ENCODE peak calls at places on chromosome X, in six cellular contexts. K, A, X, H, P and J are unnamed samples.

GRCh38 chrX:5031792-5032191 is 1196.9 kb downstream of the NLGN4X start:
- DNase-seq in K (no peak), A (no peak), X (no peak), H (no peak), P (no peak), J (no peak)

GRCh38 chrX:153774576-153775292 is 6.1 kb upstream of the SRPK3 start:
- DNase-seq in K (no peak), A (no peak), X (no peak), H (no peak), P (no peak), J (no peak)

GRCh38 chrX:71118985-71119535 is 664 bp downstream of the MED12 start:
- DNase-seq in K (no peak), A (no peak), X (no peak), H (no peak), P (no peak), J (no peak)

GRCh38 chrX:130771230-130771629 is 131.8 kb downstream of the ENOX2 start:
- DNase-seq in K (no peak), A (no peak), X (no peak), H (no peak), P (no peak), J (no peak)

GRCh38 chrX:41373989-41374606 is 40.1 kb downstream of the DDX3X start:
- DNase-seq in K (no peak), A (no peak), X (no peak), H (no peak), P (no peak), J (no peak)

GRCh38 chrX:107729558-107730297 is 45.9 kb downstream of the TSC22D3 start:
- DNase-seq in K (no peak), A (no peak), X (no peak), H (peak), P (no peak), J (no peak)

GRCh38 chrX:122777766-122778165 is 406.3 kb upstream of the GRIA3 start:
- DNase-seq in K (no peak), A (no peak), X (no peak), H (no peak), P (no peak), J (no peak)

GRCh38 chrX:155768036-155768769 is 112.9 kb upstream of the VAMP7 start:
- DNase-seq in K (no peak), A (peak), X (no peak), H (peak), P (peak), J (no peak)

GRCh38 chrX:21968333-21968732 is 27.8 kb downstream of the SMS start:
- DNase-seq in K (no peak), A (no peak), X (no peak), H (no peak), P (no peak), J (no peak)

DNA sequence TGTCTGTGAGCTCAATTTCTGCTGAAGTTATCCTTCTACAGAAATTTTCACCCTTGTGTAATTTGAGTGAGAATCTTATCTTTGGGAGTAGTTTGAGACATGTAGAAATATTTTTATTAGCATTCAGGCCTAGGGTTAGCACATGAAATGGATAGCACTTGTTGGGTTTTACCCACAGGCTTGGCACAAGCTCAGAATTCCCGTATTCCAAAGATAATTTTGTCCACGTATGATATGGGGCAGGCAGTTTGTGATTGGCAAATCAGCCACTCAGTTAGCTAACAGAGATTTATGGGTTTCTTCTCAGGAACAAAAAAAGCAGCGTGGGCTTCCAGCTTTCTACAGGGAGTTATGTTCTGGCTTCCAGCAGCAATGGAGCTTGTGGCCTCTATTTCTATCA is 117.9 kb upstream of the DCAF8L1 start:
- DNase-seq in K (no peak), A (peak), X (no peak), H (peak), P (no peak), J (peak)
- H3K4me3 ChIP-seq in K (no peak), A (no peak), X (no peak), H (no peak), P (no peak), J (peak)

GRCh38 chrX:2497961-2498780 is 2.6 kb downstream of the DHRSX start:
- DNase-seq in K (no peak), A (peak), X (peak), H (peak), P (peak), J (no peak)
- H3K4me3 ChIP-seq in K (peak), A (peak), X (peak), H (peak), P (peak), J (peak)

GRCh38 chrX:40245411-40246140 is 147.8 kb upstream of the BCOR start:
- DNase-seq in K (no peak), A (peak), X (no peak), H (peak), P (peak), J (no peak)
- H3K4me3 ChIP-seq in K (no peak), A (no peak), X (no peak), H (peak), P (no peak), J (no peak)

GRCh38 chrX:119238557-119238956 is 2.5 kb downstream of the PGRMC1 start:
- DNase-seq in K (no peak), A (no peak), X (no peak), H (no peak), P (no peak), J (no peak)
- H3K4me3 ChIP-seq in K (no peak), A (no peak), X (no peak), H (peak), P (no peak), J (peak)

GRCh38 chrX:24392709-24393108 is 32.3 kb downstream of the SUPT20HL1 start:
- DNase-seq in K (no peak), A (peak), X (no peak), H (peak), P (no peak), J (peak)

GRCh38 chrX:24391362-24391761 is 30.9 kb downstream of the SUPT20HL1 start:
- DNase-seq in K (no peak), A (no peak), X (no peak), H (no peak), P (no peak), J (no peak)

GRCh38 chrX:24387724-24388123 is 27.3 kb downstream of the SUPT20HL1 start:
- DNase-seq in K (no peak), A (no peak), X (no peak), H (no peak), P (no peak), J (no peak)

GRCh38 chrX:24395775-24396174 is 35.3 kb downstream of the SUPT20HL1 start:
- DNase-seq in K (peak), A (peak), X (peak), H (peak), P (peak), J (peak)

GRCh38 chrX:24391843-24392242 is 31.4 kb downstream of the SUPT20HL1 start:
- DNase-seq in K (no peak), A (no peak), X (no peak), H (no peak), P (no peak), J (no peak)
- H3K4me3 ChIP-seq in K (no peak), A (no peak), X (no peak), H (no peak), P (no peak), J (no peak)

GRCh38 chrX:103664363-103664762 is 22.1 kb downstream of the MORF4L2 start:
- DNase-seq in K (no peak), A (no peak), X (no peak), H (no peak), P (no peak), J (no peak)

GRCh38 chrX:103666202-103667107 is 20.0 kb downstream of the MORF4L2 start:
- DNase-seq in K (no peak), A (no peak), X (no peak), H (no peak), P (no peak), J (no peak)

GRCh38 chrX:103658681-103659433 is 27.6 kb downstream of the MORF4L2 start:
- DNase-seq in K (no peak), A (no peak), X (no peak), H (no peak), P (no peak), J (no peak)

GRCh38 chrX:103669745-103670144 is 16.8 kb downstream of the MORF4L2 start:
- DNase-seq in K (no peak), A (no peak), X (no peak), H (no peak), P (no peak), J (no peak)

DNA sequence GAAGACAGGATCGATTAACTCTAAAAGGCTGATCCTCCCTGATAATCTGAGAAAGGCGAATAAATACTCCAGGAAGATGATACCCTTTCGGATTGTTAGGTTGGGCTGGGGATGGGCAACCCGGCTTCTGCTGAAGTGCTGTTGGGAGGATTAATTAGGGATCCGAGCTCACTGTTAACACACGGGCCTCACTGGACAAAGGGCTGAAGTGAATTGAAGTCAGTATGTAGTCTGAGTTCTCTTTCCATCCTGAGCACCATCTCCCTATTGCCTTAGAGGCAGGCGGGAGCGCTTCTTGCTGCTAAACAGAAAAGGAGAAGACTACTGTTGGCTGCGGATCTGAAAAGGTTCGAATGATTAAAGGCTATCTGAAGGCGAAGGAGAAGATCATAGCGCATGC is 22.6 kb downstream of the MORF4L2 start:
- DNase-seq in K (no peak), A (no peak), X (no peak), H (no peak), P (no peak), J (no peak)
- H3K4me3 ChIP-seq in K (no peak), A (no peak), X (no peak), H (no peak), P (no peak), J (no peak)

GRCh38 chrX:115694028-115694427 is 133.1 kb downstream of the PLS3 start:
- DNase-seq in K (no peak), A (no peak), X (no peak), H (no peak), P (no peak), J (no peak)
- H3K4me3 ChIP-seq in K (no peak), A (no peak), X (no peak), H (no peak), P (no peak), J (no peak)

GRCh38 chrX:53323196-53323595 is 41.8 kb upstream of the IQSEC2 start:
- DNase-seq in K (no peak), A (no peak), X (no peak), H (no peak), P (no peak), J (no peak)

GRCh38 chrX:53324803-53325202 is 43.4 kb upstream of the IQSEC2 start:
- DNase-seq in K (no peak), A (no peak), X (no peak), H (no peak), P (no peak), J (no peak)

GRCh38 chrX:53321216-53321942 is 40.0 kb upstream of the IQSEC2 start:
- DNase-seq in K (no peak), A (no peak), X (no peak), H (no peak), P (no peak), J (no peak)

GRCh38 chrX:53321943-53322497 is 40.6 kb upstream of the IQSEC2 start:
- DNase-seq in K (no peak), A (no peak), X (no peak), H (no peak), P (no peak), J (no peak)

GRCh38 chrX:53324085-53324484 is 42.7 kb upstream of the IQSEC2 start:
- DNase-seq in K (no peak), A (no peak), X (no peak), H (no peak), P (no peak), J (no peak)
- H3K4me3 ChIP-seq in K (no peak), A (no peak), X (no peak), H (no peak), P (no peak), J (no peak)

GRCh38 chrX:14064632-14065432 is 35.1 kb upstream of the GEMIN8 start:
- DNase-seq in K (no peak), A (peak), X (peak), H (peak), P (peak), J (no peak)

GRCh38 chrX:14065800-14066199 is 36.1 kb upstream of the GEMIN8 start:
- DNase-seq in K (no peak), A (no peak), X (no peak), H (no peak), P (no peak), J (no peak)

GRCh38 chrX:14062524-14062923 is 32.8 kb upstream of the GEMIN8 start:
- DNase-seq in K (no peak), A (no peak), X (no peak), H (no peak), P (no peak), J (no peak)
- H3K4me3 ChIP-seq in K (no peak), A (no peak), X (no peak), H (no peak), P (no peak), J (no peak)